ENCODE peak calls at places on chromosome 4, in four cellular contexts. J, H, W and X are unnamed samples.

GRCh38 chr4:105361021-105361420 is 112.8 kb downstream of the PPA2 start:
- DNase-seq in J (no peak), H (no peak), W (no peak), X (no peak)

GRCh38 chr4:57172065-57172464 is 61.9 kb upstream of the IGFBP7 start:
- DNase-seq in J (peak), H (no peak), W (no peak), X (no peak)

GRCh38 chr4:146124023-146124680 is 51.4 kb upstream of the LSM6 start:
- DNase-seq in J (no peak), H (no peak), W (no peak), X (no peak)

GRCh38 chr4:35725131-35725530 is 519.2 kb downstream of the ARAP2 start:
- DNase-seq in J (no peak), H (no peak), W (no peak), X (no peak)

GRCh38 chr4:103098746-103099421 is 750 bp downstream of the BDH2 start:
- DNase-seq in J (peak), H (no peak), W (no peak), X (no peak)

GRCh38 chr4:61934201-61934600 is 734.1 kb downstream of the ADGRL3 start:
- DNase-seq in J (no peak), H (no peak), W (no peak), X (no peak)

GRCh38 chr4:73698217-73698616 is 42.2 kb upstream of the CXCL8 start:
- DNase-seq in J (peak), H (no peak), W (no peak), X (no peak)

GRCh38 chr4:145279122-145279960 is 99.0 kb upstream of the OTUD4 start:
- DNase-seq in J (peak), H (no peak), W (no peak), X (no peak)

GRCh38 chr4:122827899-122828601 is 1.4 kb downstream of the FGF2 start:
- DNase-seq in J (peak), H (no peak), W (no peak), X (peak)

GRCh38 chr4:121252224-121252806 is 88.2 kb upstream of the TNIP3 start:
- DNase-seq in J (peak), H (peak), W (peak), X (peak)

GRCh38 chr4:25367004-25367621 is 9.9 kb upstream of the ANAPC4 start:
- DNase-seq in J (peak), H (no peak), W (no peak), X (no peak)

GRCh38 chr4:37631551-37631950 is 54.6 kb downstream of the RELL1 start:
- DNase-seq in J (no peak), H (no peak), W (no peak), X (no peak)

GRCh38 chr4:70838400-70838971 is 1.2 kb downstream of the GRSF1 start:
- DNase-seq in J (peak), H (no peak), W (no peak), X (no peak)

GRCh38 chr4:152534541-152535231 is 1.2 kb downstream of the FBXW7 start:
- DNase-seq in J (peak), H (peak), W (no peak), X (peak)

GRCh38 chr4:3729188-3729884 is 36.8 kb upstream of the ADRA2C start:
- DNase-seq in J (no peak), H (no peak), W (no peak), X (no peak)

GRCh38 chr4:162485486-162485885 is 321.7 kb upstream of the FSTL5 start:
- DNase-seq in J (no peak), H (no peak), W (no peak), X (no peak)

GRCh38 chr4:10173039-10173753 is 56.6 kb upstream of the WDR1 start:
- DNase-seq in J (peak), H (no peak), W (no peak), X (no peak)

GRCh38 chr4:130288576-130288975 is 1192.6 kb downstream of the C4orf33 start:
- DNase-seq in J (peak), H (no peak), W (no peak), X (no peak)

GRCh38 chr4:10281996-10282395 is 165.4 kb upstream of the WDR1 start:
- DNase-seq in J (no peak), H (no peak), W (no peak), X (no peak)

GRCh38 chr4:38804654-38805295 is at the start of gene TLR1:
- DNase-seq in J (peak), H (no peak), W (peak), X (no peak)

GRCh38 chr4:100356172-100356571 is 161.7 kb downstream of the EMCN start:
- DNase-seq in J (no peak), H (no peak), W (no peak), X (no peak)

GRCh38 chr4:19983072-19983471 is 268.6 kb upstream of the SLIT2 start:
- DNase-seq in J (peak), H (no peak), W (no peak), X (no peak)

GRCh38 chr4:186226521-186227189 is 652 bp upstream of the KLKB1 start:
- DNase-seq in J (no peak), H (no peak), W (no peak), X (no peak)

GRCh38 chr4:24063771-24064170 is 173.9 kb upstream of the PPARGC1A start:
- DNase-seq in J (no peak), H (no peak), W (no peak), X (no peak)

GRCh38 chr4:41796545-41797210 is 48.2 kb upstream of the PHOX2B start:
- DNase-seq in J (no peak), H (no peak), W (no peak), X (no peak)

GRCh38 chr4:17385403-17385802 is 126.5 kb downstream of the QDPR start:
- DNase-seq in J (peak), H (peak), W (no peak), X (no peak)

GRCh38 chr4:185305979-185306442 is 89.7 kb downstream of the LRP2BP start:
- DNase-seq in J (peak), H (no peak), W (peak), X (no peak)

GRCh38 chr4:60013458-60013857 is 1186.7 kb upstream of the ADGRL3 start:
- DNase-seq in J (no peak), H (no peak), W (no peak), X (no peak)

GRCh38 chr4:142043509-142043908 is 407.1 kb downstream of the IL15 start:
- DNase-seq in J (no peak), H (no peak), W (no peak), X (no peak)

GRCh38 chr4:69782651-69783310 is 22.4 kb upstream of the SULT1B1 start:
- DNase-seq in J (no peak), H (no peak), W (no peak), X (no peak)

GRCh38 chr4:177125656-177126055 is 184.0 kb upstream of the NEIL3 start:
- DNase-seq in J (peak), H (no peak), W (no peak), X (no peak)

GRCh38 chr4:136590440-136590839 is 941.9 kb downstream of the PCDH18 start:
- DNase-seq in J (no peak), H (no peak), W (no peak), X (no peak)

GRCh38 chr4:25810815-25811690 is 51.7 kb downstream of the SEL1L3 start:
- DNase-seq in J (no peak), H (no peak), W (no peak), X (no peak)

GRCh38 chr4:126591583-126591982 is 1041.2 kb upstream of the INTU start:
- DNase-seq in J (no peak), H (no peak), W (no peak), X (no peak)

GRCh38 chr4:171308661-171309060 is 504.5 kb upstream of the GALNTL6 start:
- DNase-seq in J (no peak), H (no peak), W (no peak), X (no peak)

GRCh38 chr4:187451776-187452175 is 543.8 kb upstream of the ZFP42 start:
- DNase-seq in J (no peak), H (no peak), W (no peak), X (no peak)

GRCh38 chr4:85708468-85708867 is 233.5 kb downstream of the ARHGAP24 start:
- DNase-seq in J (no peak), H (no peak), W (no peak), X (no peak)
- H3K9ac ChIP-seq in J (no peak), H (no peak), W (no peak), X (no peak)

GRCh38 chr4:140253556-140254027 is 99.6 kb upstream of the MAML3 start:
- DNase-seq in J (no peak), H (no peak), W (no peak), X (no peak)
- H3K9ac ChIP-seq in J (peak), H (peak), W (peak), X (peak)

GRCh38 chr4:150235795-150236385 is 157.6 kb downstream of the DCLK2 start:
- DNase-seq in J (no peak), H (no peak), W (no peak), X (no peak)
- H3K9ac ChIP-seq in J (peak), H (no peak), W (no peak), X (no peak)

GRCh38 chr4:14254252-14254651 is 626.7 kb upstream of the BOD1L1 start:
- DNase-seq in J (peak), H (no peak), W (no peak), X (peak)
- H3K9ac ChIP-seq in J (no peak), H (no peak), W (no peak), X (no peak)

DNA sequence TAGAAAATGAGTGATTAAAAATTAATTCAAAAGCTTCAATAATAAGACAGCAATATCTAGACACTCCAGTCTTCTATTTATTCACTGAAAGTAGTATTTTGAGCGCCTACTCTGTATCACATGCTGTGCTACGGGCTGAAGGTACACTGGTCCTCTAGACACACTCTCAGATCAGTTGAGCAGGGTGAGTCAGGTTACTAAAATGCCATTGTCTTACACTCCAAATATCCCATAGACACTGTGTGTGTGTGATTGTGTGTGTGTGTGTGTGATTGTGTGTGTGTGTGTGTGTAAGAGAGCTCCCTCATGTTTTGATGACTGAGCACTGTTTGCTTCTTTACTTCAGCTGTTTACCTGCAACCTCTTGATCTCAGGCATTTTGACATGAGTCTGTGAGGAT is 342.8 kb upstream of the BOD1L1 start:
- DNase-seq in J (no peak), H (no peak), W (no peak), X (no peak)
- H3K9ac ChIP-seq in J (no peak), H (no peak), W (no peak), X (no peak)

GRCh38 chr4:159015862-159016261 is 87.0 kb upstream of the RAPGEF2 start:
- DNase-seq in J (no peak), H (no peak), W (no peak), X (no peak)

GRCh38 chr4:159017323-159018036 is 85.4 kb upstream of the RAPGEF2 start:
- DNase-seq in J (no peak), H (no peak), W (no peak), X (no peak)

GRCh38 chr4:159018062-159018629 is 84.7 kb upstream of the RAPGEF2 start:
- DNase-seq in J (no peak), H (no peak), W (no peak), X (no peak)

GRCh38 chr4:159014896-159015295 is 88.0 kb upstream of the RAPGEF2 start:
- DNase-seq in J (no peak), H (no peak), W (no peak), X (no peak)

DNA sequence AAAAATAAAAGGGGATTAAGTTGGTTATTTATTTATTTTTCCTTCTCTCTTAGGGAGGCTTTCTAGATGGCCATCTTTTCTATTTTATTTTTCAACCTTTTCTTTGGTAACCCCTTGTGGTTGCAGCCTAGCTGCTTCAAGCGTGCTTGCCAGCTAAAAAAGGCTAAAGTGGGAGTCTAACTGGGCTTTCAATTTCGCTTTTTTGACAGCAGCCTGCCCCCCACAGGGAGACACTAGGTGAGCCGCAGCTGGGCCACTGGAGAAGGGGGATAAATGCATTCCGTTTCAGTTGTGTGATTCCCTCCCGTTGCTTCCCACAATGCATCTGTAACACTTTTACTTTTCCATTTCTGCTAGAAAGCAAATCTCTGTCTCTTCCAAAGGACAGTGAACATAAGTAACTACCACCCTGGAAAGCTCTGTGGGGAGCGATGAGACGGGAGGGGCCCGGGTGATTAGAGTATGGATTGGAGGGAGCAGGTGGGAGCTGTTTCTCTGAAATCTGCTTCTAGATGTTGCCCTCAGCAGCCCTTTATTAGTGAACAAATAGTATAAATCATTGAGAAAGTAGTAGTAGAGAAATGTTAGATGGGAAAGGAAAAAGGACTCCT is 86.2 kb upstream of the RAPGEF2 start:
- DNase-seq in J (no peak), H (no peak), W (no peak), X (no peak)
- H3K9ac ChIP-seq in J (no peak), H (no peak), W (no peak), X (no peak)

DNA sequence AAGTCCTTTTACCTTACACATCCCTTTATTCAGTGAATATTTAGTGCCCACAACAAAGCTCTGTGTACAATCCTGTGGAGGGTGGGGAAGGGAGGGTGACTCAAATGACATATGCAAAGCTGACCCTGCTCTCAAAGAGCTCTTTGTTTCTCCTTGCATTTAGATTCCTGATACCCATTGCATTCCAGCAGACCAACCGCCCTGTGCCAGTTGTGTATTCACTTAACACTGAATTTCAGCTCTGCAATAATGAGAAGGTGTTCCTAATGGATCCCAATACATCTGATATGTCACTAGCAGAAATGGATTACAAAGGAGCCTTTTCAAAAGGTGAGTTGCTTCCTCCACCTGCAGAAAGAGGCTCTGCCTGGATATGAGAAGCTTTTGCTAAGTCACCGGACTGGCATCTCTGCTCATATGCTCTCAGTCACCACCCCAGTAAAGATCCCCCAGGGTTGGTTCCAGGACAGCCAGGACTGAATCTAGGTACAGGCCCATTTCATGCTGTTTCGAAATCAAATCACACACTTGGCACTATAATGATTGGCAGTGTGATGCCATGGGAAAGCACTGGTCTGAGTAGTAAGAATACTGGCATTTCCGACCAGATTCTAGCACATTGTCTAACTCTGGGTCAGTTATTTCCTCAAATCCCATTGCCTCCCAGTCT is 17.1 kb upstream of the ANXA3 start:
- DNase-seq in J (no peak), H (no peak), W (peak), X (no peak)
- H3K9ac ChIP-seq in J (no peak), H (no peak), W (peak), X (no peak)

DNA sequence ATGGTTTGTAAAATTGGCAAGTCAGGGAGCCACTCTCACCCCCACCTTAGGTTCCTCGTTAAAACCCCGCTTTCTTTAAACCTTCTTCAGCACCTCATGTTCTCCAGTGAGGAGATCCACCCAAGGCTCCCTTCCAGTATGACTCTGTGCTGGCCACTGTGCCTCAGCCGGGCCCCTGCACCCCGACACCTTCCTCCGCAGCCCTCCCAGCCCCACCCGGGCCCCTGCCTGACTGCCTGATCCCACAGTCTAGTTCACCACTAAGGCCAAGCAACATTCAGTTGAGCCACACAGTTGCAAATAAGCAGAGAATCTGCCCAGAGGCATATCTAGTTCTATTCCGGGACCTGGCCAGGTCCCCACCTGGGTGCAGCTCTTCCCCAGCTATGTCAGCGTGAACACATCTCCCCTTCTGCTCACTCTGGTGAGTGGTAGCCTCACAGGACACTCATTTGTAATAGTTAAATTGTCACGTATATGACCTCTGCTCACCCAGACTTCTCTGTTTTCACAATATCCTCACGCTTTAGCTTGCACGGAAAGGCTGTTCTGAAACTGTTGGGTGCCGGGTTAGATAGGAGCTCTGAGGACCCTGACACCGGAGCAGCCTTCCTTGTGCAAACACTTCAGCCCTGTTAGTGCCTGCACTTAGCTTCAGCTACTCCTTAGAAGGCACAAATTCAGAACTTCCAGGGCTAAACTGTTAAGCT is 146.8 kb downstream of the DCTD start:
- DNase-seq in J (no peak), H (no peak), W (no peak), X (no peak)
- H3K9ac ChIP-seq in J (no peak), H (no peak), W (no peak), X (no peak)